ENCODE peak calls at places on chromosomes 1 and 21, in six cellular contexts. Y is aorta, N is tibial artery, R is uterus, M is adrenal gland, K is lung. Q is an unnamed sample.

GRCh38 chr1:16458801-16459200 is 18.3 kb downstream of the NECAP2 start:
- DNase-seq in Y (no peak), N (no peak), R (no peak), M (no peak), K (no peak), Q (no peak)

GRCh38 chr1:94819945-94820746 is at the start of gene SLC44A3:
- DNase-seq in Y (peak), N (no peak), R (peak), M (peak), K (peak), Q (peak)

GRCh38 chr1:201170533-201171062 is 16.3 kb upstream of the TMEM9 start:
- DNase-seq in Y (peak), N (peak), R (peak), M (peak), K (peak), Q (peak)

GRCh38 chr1:18484276-18484675 is 3.5 kb downstream of the KLHDC7A start:
- DNase-seq in Y (no peak), N (no peak), R (no peak), M (no peak), K (no peak), Q (no peak)

GRCh38 chr21:41410361-41410760 is 15.7 kb upstream of the MX1 start:
- DNase-seq in Y (no peak), N (no peak), R (no peak), M (no peak), K (no peak), Q (no peak)

GRCh38 chr1:174021611-174022079 is 512 bp downstream of the RC3H1 start:
- DNase-seq in Y (peak), N (peak), R (peak), M (peak), K (peak), Q (no peak)

GRCh38 chr1:109840011-109840629 is 70.5 kb upstream of the CSF1 start:
- DNase-seq in Y (no peak), N (no peak), R (no peak), M (no peak), K (no peak), Q (peak)

GRCh38 chr1:46171351-46171750 is 3.5 kb upstream of the TSPAN1 start:
- DNase-seq in Y (no peak), N (no peak), R (no peak), M (no peak), K (peak), Q (peak)

GRCh38 chr1:89649783-89650182 is 16.9 kb downstream of the LRRC8C start:
- DNase-seq in Y (no peak), N (no peak), R (no peak), M (no peak), K (no peak), Q (no peak)

GRCh38 chr1:160662888-160663287 is 16.0 kb upstream of the SLAMF1 start:
- DNase-seq in Y (no peak), N (no peak), R (no peak), M (no peak), K (no peak), Q (no peak)

GRCh38 chr1:53957231-53957818 is 11.2 kb downstream of the LRRC42 start:
- DNase-seq in Y (no peak), N (no peak), R (no peak), M (no peak), K (no peak), Q (peak)

GRCh38 chr21:38267991-38268858 is 11.4 kb downstream of the KCNJ15 start:
- DNase-seq in Y (no peak), N (no peak), R (no peak), M (no peak), K (no peak), Q (no peak)

GRCh38 chr1:183634429-183635065 is 1.0 kb downstream of the ARPC5 start:
- DNase-seq in Y (no peak), N (no peak), R (no peak), M (no peak), K (no peak), Q (no peak)

GRCh38 chr1:111921948-111922347 is 67.5 kb downstream of the KCND3 start:
- DNase-seq in Y (no peak), N (no peak), R (no peak), M (no peak), K (no peak), Q (no peak)

GRCh38 chr1:28172690-28173150 is 3.8 kb downstream of the PTAFR start:
- DNase-seq in Y (no peak), N (no peak), R (no peak), M (no peak), K (no peak), Q (no peak)

GRCh38 chr1:233289676-233290075 is 5.8 kb downstream of the PCNX2 start:
- DNase-seq in Y (no peak), N (no peak), R (no peak), M (no peak), K (no peak), Q (no peak)

GRCh38 chr1:20601123-20601825 is 12.4 kb downstream of the CDA start:
- DNase-seq in Y (no peak), N (no peak), R (no peak), M (no peak), K (no peak), Q (peak)

GRCh38 chr1:23291706-23292105 is 52.4 kb downstream of the HNRNPR start:
- DNase-seq in Y (no peak), N (no peak), R (no peak), M (no peak), K (no peak), Q (no peak)

GRCh38 chr1:45566722-45567121 is 16.1 kb downstream of the AKR1A1 start:
- DNase-seq in Y (peak), N (peak), R (peak), M (peak), K (peak), Q (no peak)

GRCh38 chr1:74247881-74248528 is 12.8 kb downstream of the TNNI3K start:
- DNase-seq in Y (peak), N (no peak), R (no peak), M (no peak), K (no peak), Q (no peak)

GRCh38 chr1:214404571-214405213 is 123.7 kb downstream of the SMYD2 start:
- DNase-seq in Y (no peak), N (no peak), R (no peak), M (no peak), K (no peak), Q (peak)

GRCh38 chr1:45802343-45803298 is 791 bp upstream of the MAST2 start:
- DNase-seq in Y (peak), N (peak), R (peak), M (peak), K (peak), Q (peak)

GRCh38 chr1:58545591-58546519 is 671 bp downstream of the OMA1 start:
- DNase-seq in Y (peak), N (peak), R (peak), M (peak), K (peak), Q (peak)

GRCh38 chr1:96234299-96234698 is 487.3 kb upstream of the PTBP2 start:
- DNase-seq in Y (peak), N (peak), R (peak), M (peak), K (peak), Q (peak)

GRCh38 chr1:8969937-8970336 is 24.3 kb downstream of the CA6 start:
- DNase-seq in Y (no peak), N (no peak), R (no peak), M (no peak), K (no peak), Q (no peak)

GRCh38 chr1:47992720-47993119 is 4.5 kb downstream of the TRABD2B start:
- DNase-seq in Y (peak), N (peak), R (no peak), M (no peak), K (no peak), Q (no peak)

GRCh38 chr1:37055631-37056030 is 21.3 kb upstream of the GRIK3 start:
- DNase-seq in Y (no peak), N (no peak), R (no peak), M (no peak), K (no peak), Q (no peak)

GRCh38 chr1:150981805-150982712 is at the start of gene ANXA9:
- DNase-seq in Y (no peak), N (no peak), R (peak), M (no peak), K (no peak), Q (peak)

GRCh38 chr21:31873275-31873695 is 465 bp downstream of the HUNK start:
- DNase-seq in Y (no peak), N (no peak), R (no peak), M (no peak), K (no peak), Q (no peak)
- H3K4me3 ChIP-seq in Y (peak), N (peak), R (peak), M (peak), K (peak), Q (no peak)

DNA sequence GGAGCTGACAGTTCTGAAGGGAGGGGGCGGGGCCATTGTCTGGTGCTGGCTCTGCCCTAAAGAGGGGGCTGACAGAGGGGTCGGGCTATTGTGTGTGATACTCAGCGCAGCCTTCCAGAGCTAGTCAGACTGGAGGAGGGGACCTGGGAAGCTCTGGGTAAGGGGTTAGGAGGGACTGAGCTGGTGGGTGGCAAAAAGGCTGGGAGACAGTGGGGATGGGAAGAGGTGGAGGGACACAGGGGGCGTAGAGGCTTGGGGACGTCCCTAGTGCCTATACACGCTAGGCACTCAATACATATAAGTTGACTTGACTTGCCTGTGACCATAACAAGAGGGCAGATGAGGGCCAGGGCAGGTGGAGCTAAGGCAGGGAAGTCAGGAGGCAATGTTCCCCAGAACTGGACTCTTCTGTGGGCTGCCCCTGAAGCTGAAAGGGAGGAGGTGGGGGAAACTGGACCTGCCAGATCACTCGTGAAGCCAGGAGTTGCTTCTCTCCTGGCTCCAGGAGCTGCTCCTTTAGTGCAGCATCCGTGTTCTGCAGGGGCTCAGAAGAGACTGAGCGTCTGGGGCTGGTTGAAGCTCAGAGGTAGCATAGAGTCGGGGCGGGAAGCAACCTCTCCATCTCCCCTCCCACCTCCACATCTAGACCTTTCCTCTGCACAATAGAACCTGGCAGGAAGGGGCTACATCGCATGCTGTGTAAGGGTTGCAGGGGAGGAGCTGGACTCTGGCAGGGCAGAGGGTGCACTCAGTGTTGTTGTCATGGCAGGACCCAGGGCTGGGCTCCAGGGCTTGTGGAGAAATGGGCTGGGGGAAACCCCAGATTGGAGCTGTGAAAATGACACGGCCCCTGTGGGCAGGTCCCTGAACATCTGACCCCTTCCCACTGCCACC is 3.0 kb upstream of the SEMA4A start:
- DNase-seq in Y (no peak), N (no peak), R (no peak), M (no peak), K (no peak), Q (no peak)
- H3K4me3 ChIP-seq in Y (no peak), N (no peak), R (no peak), M (no peak), K (no peak), Q (no peak)

DNA sequence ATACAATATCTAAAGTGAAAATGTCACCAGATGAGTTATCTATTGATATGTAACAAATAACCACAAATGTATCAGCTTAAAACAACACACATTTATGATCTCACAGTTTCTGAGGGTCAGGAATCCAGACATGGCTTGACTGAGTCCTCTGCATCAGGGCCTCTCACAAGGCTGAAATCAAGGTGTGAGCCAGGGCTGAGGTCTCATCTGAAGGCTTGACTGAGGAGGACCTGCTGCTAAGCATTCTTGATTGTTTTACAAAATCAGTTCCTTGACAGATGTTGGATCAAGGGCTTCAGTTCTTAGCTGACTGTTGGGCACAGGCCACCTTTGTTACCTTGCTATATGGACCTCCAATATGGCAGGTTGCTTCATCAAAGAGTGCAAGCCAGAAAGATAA is 483.7 kb downstream of the CAMTA1 start:
- DNase-seq in Y (no peak), N (no peak), R (no peak), M (no peak), K (peak), Q (no peak)
- H3K4me3 ChIP-seq in Y (no peak), N (no peak), R (no peak), M (no peak), K (no peak), Q (no peak)

DNA sequence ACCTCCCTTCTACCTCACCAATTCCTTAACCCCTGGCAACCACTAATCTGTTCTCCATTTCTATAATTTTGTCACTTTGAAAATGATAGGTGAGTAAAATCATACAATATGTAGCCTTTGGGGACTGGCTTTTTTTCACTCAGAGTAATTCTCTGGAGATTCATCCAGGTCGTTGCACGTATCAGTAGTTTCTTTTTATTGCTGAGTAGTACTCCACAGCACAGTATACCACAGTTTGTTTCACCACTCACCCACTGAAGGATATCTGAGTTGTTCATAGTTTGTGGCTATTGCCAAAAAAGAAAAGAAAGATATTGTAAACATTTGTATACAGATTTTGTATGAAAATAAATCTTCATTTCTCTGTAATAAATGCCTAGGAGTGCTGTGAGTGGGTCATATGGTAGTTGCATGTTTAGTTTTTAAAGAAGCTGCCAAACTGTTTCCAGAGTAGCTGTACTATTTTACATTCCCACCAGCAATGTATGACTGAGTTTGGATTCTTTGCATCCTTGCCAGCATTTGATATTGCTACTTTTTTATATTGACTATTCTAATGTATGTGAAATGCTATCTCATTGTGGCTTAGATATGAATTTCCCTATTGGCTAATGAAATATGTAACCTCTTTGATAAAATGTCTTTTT is 3.7 kb downstream of the CHD1L start:
- DNase-seq in Y (no peak), N (no peak), R (no peak), M (no peak), K (no peak), Q (no peak)
- H3K4me3 ChIP-seq in Y (no peak), N (no peak), R (no peak), M (no peak), K (no peak), Q (no peak)

GRCh38 chr1:203476223-203476622 is 617 bp downstream of the PRELP start:
- DNase-seq in Y (no peak), N (no peak), R (no peak), M (no peak), K (no peak), Q (no peak)
- H3K4me3 ChIP-seq in Y (peak), N (peak), R (peak), M (no peak), K (peak), Q (no peak)

DNA sequence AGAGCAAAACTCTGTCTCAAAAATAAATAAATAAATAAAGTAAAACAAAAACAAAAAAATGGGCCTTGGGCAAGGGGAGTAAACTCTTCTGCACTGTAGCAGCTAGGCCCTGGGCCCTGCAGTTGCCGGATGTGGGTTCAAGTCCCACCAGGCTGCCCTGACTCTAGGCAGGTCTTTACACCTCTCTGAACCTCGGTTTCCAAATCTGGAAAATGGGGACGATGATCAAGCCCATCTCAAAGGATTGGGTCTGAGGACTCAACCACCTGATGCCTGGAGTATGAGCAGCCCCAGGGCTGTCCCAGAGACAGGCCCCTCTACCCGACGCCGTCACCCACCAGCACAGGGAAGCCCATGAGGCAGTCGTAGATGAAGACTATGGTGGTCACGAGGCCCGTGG is 7.5 kb downstream of the GPR153 start:
- DNase-seq in Y (no peak), N (no peak), R (no peak), M (no peak), K (no peak), Q (no peak)
- H3K4me3 ChIP-seq in Y (no peak), N (no peak), R (no peak), M (no peak), K (no peak), Q (no peak)

Q was measured in PC-9.